ENCODE peak calls at places on chromosomes 13 and 19, in seven cellular contexts. J, W, O, N, Z, C and A are unnamed samples.

GRCh38 chr13:25415196-25415595 is 43.4 kb downstream of the ATP8A2 start:
- DNase-seq in Z (no peak), W (no peak), O (no peak), J (no peak), N (no peak), C (no peak), A (no peak)

GRCh38 chr13:60329221-60329983 is 67.6 kb upstream of the TDRD3 start:
- DNase-seq in Z (peak; percentile 2), C (no peak), J (peak; percentile 70), N (peak; percentile 15), O (no peak), W (no peak), A (peak; percentile 64)

GRCh38 chr13:75305057-75305456 is 176.9 kb downstream of the TBC1D4 start:
- DNase-seq in Z (peak; percentile 44), O (no peak), N (peak; percentile 8), W (no peak), J (peak; percentile 49), C (peak; percentile 68), A (no peak)

GRCh38 chr13:107025991-107026390 is 458.1 kb upstream of the ARGLU1 start:
- DNase-seq in N (peak; percentile 4), O (no peak), Z (no peak), J (peak; percentile 31), C (peak; percentile 66), W (no peak), A (no peak)

GRCh38 chr13:44218501-44219240 is 155.0 kb upstream of the SERP2 start:
- DNase-seq in W (no peak), J (peak; percentile 57), Z (peak; percentile 49), O (peak; percentile 78), N (no peak), C (peak; percentile 69), A (no peak)

GRCh38 chr13:57128909-57129308 is 11.8 kb upstream of the PRR20A start:
- DNase-seq in W (no peak), O (no peak), N (no peak), J (no peak), C (no peak), Z (no peak), A (no peak)

GRCh38 chr13:99656843-99657506 is 155.7 kb downstream of the TM9SF2 start:
- DNase-seq in W (peak; percentile 82), N (no peak), O (no peak), Z (no peak), C (no peak), J (peak; percentile 22), A (no peak)

GRCh38 chr13:59345316-59345715 is 818.4 kb downstream of the DIAPH3 start:
- DNase-seq in C (peak; percentile 93), J (peak; percentile 58), W (no peak), O (no peak), Z (peak; percentile 55), N (no peak), A (no peak)

GRCh38 chr13:90618133-90618532 is 729.4 kb upstream of the MIR17HG start:
- DNase-seq in C (no peak), N (no peak), W (no peak), O (no peak), Z (no peak), J (no peak), A (no peak)

GRCh38 chr19:50203281-50204080 is at the start of gene MYH14:
- DNase-seq in N (peak; percentile 19), W (no peak), O (peak; percentile 89), C (peak; percentile 85), Z (peak; percentile 39), J (no peak), A (no peak)

GRCh38 chr13:66345988-66346387 is 884.1 kb downstream of the PCDH9 start:
- DNase-seq in Z (no peak), C (no peak), N (no peak), J (no peak), O (no peak), W (no peak), A (no peak)

GRCh38 chr13:19059016-19059780 is 122.4 kb downstream of the TUBA3C start:
- DNase-seq in C (no peak), Z (no peak), O (peak; percentile 48), N (no peak), W (no peak), J (no peak), A (no peak)

GRCh38 chr13:52983836-52984235 is 44.8 kb upstream of the OLFM4 start:
- DNase-seq in O (no peak), J (no peak), C (no peak), W (no peak), N (no peak), Z (no peak), A (no peak)

GRCh38 chr13:39779337-39780270 is 124.1 kb downstream of the COG6 start:
- DNase-seq in Z (peak; percentile 31), J (peak; percentile 75), O (no peak), W (peak; percentile 69), C (no peak), N (peak; percentile 42), A (no peak)

GRCh38 chr13:112692104-112692503 is 2.3 kb downstream of the ATP11A start:
- DNase-seq in C (no peak), W (no peak), J (no peak), Z (no peak), N (no peak), O (no peak), A (no peak)

GRCh38 chr13:53110614-53111013 is 82.0 kb downstream of the OLFM4 start:
- DNase-seq in C (no peak), Z (no peak), W (no peak), J (no peak), N (no peak), O (no peak), A (no peak)

GRCh38 chr13:75803175-75803611 is 167.1 kb downstream of the LMO7 start:
- DNase-seq in Z (peak; percentile 24), J (no peak), C (no peak), N (no peak), O (no peak), W (peak; percentile 30), A (no peak)

GRCh38 chr13:99003851-99004471 is 26.1 kb upstream of the DOCK9 start:
- DNase-seq in O (no peak), Z (no peak), N (no peak), W (no peak), J (no peak), C (no peak), A (no peak)

DNA sequence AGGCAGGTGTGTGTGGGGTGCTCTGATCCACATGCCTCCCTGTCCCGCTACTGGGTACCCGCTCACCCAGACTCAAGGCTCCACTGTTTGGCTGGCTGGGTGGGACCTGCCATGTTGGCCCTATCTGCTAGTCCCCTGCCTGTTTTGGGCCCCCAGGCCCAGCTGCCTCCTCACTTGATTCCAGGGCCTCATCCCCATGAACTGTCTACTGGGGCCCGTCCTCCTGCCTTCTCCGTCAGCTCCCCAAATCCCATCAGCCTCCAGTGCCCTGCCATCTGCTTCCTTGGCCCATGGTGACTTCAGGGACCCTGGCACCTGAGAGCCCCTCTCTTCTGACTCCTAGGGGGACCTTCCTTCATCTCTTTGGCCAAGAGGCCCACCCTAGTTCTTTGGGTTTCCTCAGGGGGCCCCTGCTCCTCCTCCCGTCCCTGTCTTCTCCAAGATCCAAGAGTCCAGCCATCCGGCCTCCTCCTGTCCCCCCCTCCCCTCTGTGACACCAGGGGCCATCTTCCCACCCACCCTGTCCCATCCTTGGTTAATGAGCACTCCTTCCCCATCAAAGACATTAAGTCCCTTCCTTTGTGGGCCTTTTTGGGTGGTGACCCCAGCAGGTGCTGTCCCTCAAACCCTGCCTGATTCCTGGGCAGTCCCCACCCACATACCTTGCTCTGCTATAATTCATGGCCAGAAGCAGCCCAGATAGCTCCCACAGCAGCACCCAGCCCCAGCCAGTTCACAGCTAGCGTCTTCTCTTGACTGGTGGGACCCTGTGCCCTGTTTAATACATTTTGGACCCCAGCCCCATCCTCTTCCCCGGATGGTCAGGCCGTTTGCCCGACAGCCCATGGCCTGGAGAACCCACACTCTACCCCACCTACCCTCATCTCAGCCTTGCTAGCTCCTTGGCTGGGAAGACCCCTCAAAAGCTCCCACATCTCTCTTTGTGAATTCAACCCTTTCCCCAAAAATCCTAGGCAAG is 1.9 kb downstream of the CCDC106 start:
- DNase-seq in Z (no peak), N (no peak), J (no peak), W (no peak), C (no peak), O (peak; percentile 45), A (no peak)
- H3K4me3 ChIP-seq in Z (no peak overlapping the region), N (peak overlapping the region; percentile 76), J (peak overlapping the region; percentile 91), W (no peak overlapping the region), C (no peak overlapping the region), O (no peak overlapping the region), A (no peak overlapping the region)

GRCh38 chr13:114279146-114279545 is 2.3 kb upstream of the UPF3A start:
- DNase-seq in C (no peak), W (no peak), Z (peak; percentile 25), O (no peak), J (no peak), N (no peak), A (no peak)

GRCh38 chr13:114281351-114282142 is at the start of gene UPF3A:
- DNase-seq in N (peak; percentile 97), C (peak; percentile 94), W (peak; percentile 91), Z (peak; percentile 89), J (peak; percentile 96), O (peak; percentile 96), A (peak; percentile 82)

GRCh38 chr13:114282143-114282685 is 813 bp downstream of the UPF3A start:
- DNase-seq in W (no peak), C (peak; percentile 39), O (peak; percentile 90), Z (peak; percentile 83), J (no peak), N (peak; percentile 53), A (peak; percentile 42)

GRCh38 chr13:114283581-114283980 is 2.2 kb downstream of the UPF3A start:
- DNase-seq in J (peak; percentile 29), Z (no peak), N (no peak), O (no peak), C (no peak), W (no peak), A (no peak)

DNA sequence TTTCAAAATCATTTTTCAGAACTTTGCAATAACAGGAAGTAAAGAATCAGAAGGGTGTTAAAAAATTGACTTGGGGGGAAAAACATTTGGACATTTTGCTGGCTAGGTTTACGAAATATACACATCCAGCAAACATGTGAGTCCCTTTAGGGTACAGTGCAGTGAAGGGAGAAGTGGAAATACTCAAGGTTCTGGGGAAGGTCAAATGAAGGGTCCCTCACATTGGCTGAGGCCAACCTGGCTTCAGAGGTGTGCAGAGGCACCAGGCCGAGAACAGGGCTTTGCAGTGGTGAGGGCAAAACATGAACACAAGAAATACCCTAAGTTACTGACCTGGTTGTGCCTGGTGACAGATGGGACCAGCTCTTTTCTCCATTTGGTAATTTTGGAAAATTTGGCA is 1.6 kb upstream of the UPF3A start:
- DNase-seq in J (no peak), O (no peak), Z (no peak), N (no peak), W (no peak), C (no peak), A (peak; percentile 37)
- H3K4me3 ChIP-seq in J (no peak overlapping the region), O (no peak overlapping the region), Z (no peak overlapping the region), N (no peak overlapping the region), W (no peak overlapping the region), C (no peak overlapping the region), A (no peak overlapping the region)

GRCh38 chr19:30228113-30228725 is 144.0 kb upstream of the ZNF536 start:
- DNase-seq in W (no peak), Z (no peak), N (peak; percentile 51), J (no peak), C (no peak), O (no peak), A (no peak)
- H3K4me3 ChIP-seq in W (no peak overlapping the region), Z (no peak overlapping the region), N (peak overlapping the region; percentile 76), J (peak overlapping the region; percentile 18), C (peak overlapping the region; percentile 53), O (peak overlapping the region; percentile 39), A (no peak overlapping the region)

GRCh38 chr13:105365831-105366230 is 1169.6 kb downstream of the EFNB2 start:
- DNase-seq in J (no peak), N (peak; percentile 27), O (no peak), C (no peak), Z (no peak), W (no peak), A (peak; percentile 80)

GRCh38 chr13:105368781-105369180 is 1166.7 kb downstream of the EFNB2 start:
- DNase-seq in Z (no peak), O (no peak), J (no peak), C (no peak), W (no peak), N (no peak), A (no peak)

GRCh38 chr13:105363747-105364177 is 1171.7 kb downstream of the EFNB2 start:
- DNase-seq in N (peak; percentile 31), W (no peak), O (no peak), J (peak; percentile 22), C (no peak), Z (peak; percentile 37), A (peak; percentile 81)
- H3K4me3 ChIP-seq in N (no peak overlapping the region), W (no peak overlapping the region), O (no peak overlapping the region), J (peak overlapping the region; percentile 31), C (no peak overlapping the region), Z (no peak overlapping the region), A (no peak overlapping the region)